ENCODE peak calls at places on chromosomes 3 and 15, in ten cellular contexts. Q is kidney; S is tibial artery; B is psoas muscle; E is CD4-positive, alpha-beta T cell; C is MM.1S; K is heart left ventricle; N is OCI-LY7; L is HCT116; M is mammary epithelial cell. J is an unnamed sample.

GRCh38 chr15:30675126-30675525 is 49.2 kb downstream of the ARHGAP11B start:
- DNase-seq in E (no peak), B (no peak), K (no peak), L (no peak), Q (no peak), M (no peak), C (no peak), N (no peak), S (no peak), J (no peak)

GRCh38 chr15:40933520-40933904 is 4.4 kb downstream of the DLL4 start:
- DNase-seq in C (no peak), K (no peak), E (no peak), S (no peak), Q (no peak), B (no peak), N (no peak), M (no peak), L (no peak), J (no peak)

GRCh38 chr3:117843356-117843755 is 1133.8 kb downstream of the TUSC7 start:
- DNase-seq in N (no peak), E (no peak), M (no peak), S (no peak), K (no peak), C (no peak), B (no peak), L (no peak), Q (no peak), J (no peak)

GRCh38 chr15:39939487-39940452 is 5.9 kb downstream of the EIF2AK4 start:
- DNase-seq in S (no peak), Q (no peak), N (peak), M (no peak), K (no peak), E (no peak), B (no peak), L (no peak), C (peak), J (no peak)

GRCh38 chr3:109117939-109118338 is at the start of gene MORC1:
- DNase-seq in E (no peak), C (no peak), Q (peak), L (no peak), M (no peak), S (no peak), B (peak), K (peak), N (no peak), J (no peak)

GRCh38 chr3:88863196-88863595 is 244.2 kb upstream of the EPHA3 start:
- DNase-seq in N (no peak), B (no peak), L (no peak), M (no peak), C (no peak), Q (no peak), S (no peak), K (no peak), E (no peak), J (no peak)

GRCh38 chr3:151852074-151852811 is 21.2 kb upstream of the SUCNR1 start:
- DNase-seq in C (no peak), B (no peak), S (no peak), K (no peak), M (no peak), N (no peak), E (no peak), Q (peak), L (no peak), J (no peak)

GRCh38 chr3:37554364-37554763 is 307.3 kb upstream of the CTDSPL start:
- DNase-seq in N (no peak), M (no peak), S (no peak), Q (no peak), B (no peak), K (no peak), E (no peak), C (no peak), L (no peak), J (no peak)

GRCh38 chr15:63372018-63372705 is 9.5 kb downstream of the CA12 start:
- DNase-seq in C (no peak), M (peak), S (peak), L (peak), K (no peak), E (no peak), Q (no peak), B (peak), N (no peak), J (no peak)

GRCh38 chr3:50237133-50237651 is 1.2 kb downstream of the GNAI2 start:
- DNase-seq in B (peak), M (peak), L (no peak), S (no peak), N (peak), E (peak), Q (peak), C (no peak), K (peak), J (peak)

GRCh38 chr3:127112796-127113570 is 79.9 kb upstream of the PRR23E start:
- DNase-seq in E (no peak), C (no peak), K (no peak), N (no peak), Q (no peak), M (peak), S (no peak), B (no peak), L (no peak), J (no peak)

GRCh38 chr3:183490653-183491052 is 62.2 kb upstream of the MCF2L2 start:
- DNase-seq in S (no peak), M (peak), E (no peak), L (no peak), K (no peak), N (no peak), B (no peak), Q (no peak), C (peak), J (peak)

GRCh38 chr15:92393287-92393993 is at the start of gene ST8SIA2:
- DNase-seq in N (no peak), K (peak), Q (no peak), C (peak), E (no peak), S (no peak), L (no peak), B (peak), M (peak), J (no peak)

GRCh38 chr3:25663324-25664065 is 1.2 kb downstream of the TOP2B start:
- DNase-seq in Q (no peak), E (peak), N (peak), S (no peak), C (peak), L (peak), K (no peak), B (no peak), M (peak), J (no peak)

GRCh38 chr15:92161039-92161670 is 232.5 kb upstream of the ST8SIA2 start:
- DNase-seq in Q (no peak), C (no peak), K (no peak), B (no peak), S (no peak), E (no peak), M (no peak), N (peak), L (no peak), J (no peak)

GRCh38 chr15:66948294-66948693 is 117.1 kb upstream of the SMAD3 start:
- DNase-seq in N (no peak), B (no peak), M (no peak), Q (no peak), C (peak), E (no peak), S (no peak), L (no peak), K (no peak), J (no peak)

GRCh38 chr3:63343674-63344073 is 65.6 kb downstream of the SYNPR start:
- DNase-seq in B (peak), E (no peak), C (peak), K (peak), N (peak), M (peak), Q (peak), L (peak), S (peak), J (peak)

GRCh38 chr3:185062221-185062620 is 90.6 kb downstream of the C3orf70 start:
- DNase-seq in L (no peak), C (no peak), B (no peak), E (no peak), M (no peak), K (no peak), S (no peak), Q (no peak), N (no peak), J (no peak)

GRCh38 chr15:63501256-63502089 is 2.9 kb upstream of the USP3 start:
- DNase-seq in S (peak), K (peak), E (peak), B (peak), Q (peak), C (no peak), N (peak), M (peak), L (no peak), J (peak)

GRCh38 chr3:138451595-138452162 is 17.3 kb downstream of the ESYT3 start:
- DNase-seq in M (no peak), N (no peak), Q (no peak), L (no peak), B (no peak), E (no peak), K (no peak), S (no peak), C (no peak), J (no peak)

GRCh38 chr15:62307551-62307950 is 142.5 kb upstream of the C2CD4B start:
- DNase-seq in K (no peak), M (peak), S (no peak), B (no peak), N (no peak), L (no peak), C (no peak), Q (no peak), E (no peak), J (no peak)

GRCh38 chr3:151282921-151283320 is 4.6 kb upstream of the P2RY14 start:
- DNase-seq in S (no peak), L (peak), Q (no peak), N (peak), E (no peak), K (no peak), M (peak), B (no peak), C (peak), J (no peak)

GRCh38 chr3:15979490-15979889 is 181.7 kb upstream of the ANKRD28 start:
- DNase-seq in N (no peak), B (no peak), S (peak), K (no peak), C (no peak), M (no peak), L (no peak), E (no peak), Q (no peak), J (no peak)

GRCh38 chr15:34847598-34847997 is 52.2 kb upstream of the ACTC1 start:
- DNase-seq in C (no peak), E (no peak), Q (no peak), M (no peak), S (no peak), K (no peak), L (no peak), B (no peak), N (no peak), J (no peak)

GRCh38 chr3:174243194-174243593 is 615.9 kb upstream of the NAALADL2 start:
- DNase-seq in L (no peak), E (no peak), N (no peak), C (no peak), Q (no peak), S (no peak), B (no peak), K (no peak), M (no peak), J (no peak)

GRCh38 chr15:51879555-51879954 is 50.1 kb downstream of the TMOD3 start:
- DNase-seq in N (no peak), M (peak), C (no peak), B (no peak), Q (no peak), E (no peak), K (no peak), L (no peak), S (no peak), J (no peak)

GRCh38 chr3:11290743-11291680 is 18.8 kb downstream of the ATG7 start:
- DNase-seq in S (no peak), M (peak), N (peak), L (no peak), Q (no peak), K (no peak), B (no peak), C (no peak), E (no peak), J (no peak)

GRCh38 chr3:36814071-36814717 is 49.8 kb upstream of the DCLK3 start:
- DNase-seq in S (no peak), E (no peak), K (no peak), M (no peak), L (no peak), B (no peak), C (no peak), N (no peak), Q (no peak), J (no peak)

GRCh38 chr3:52670621-52671521 is 14.8 kb downstream of the PBRM1 start:
- DNase-seq in L (peak), K (no peak), M (peak), Q (no peak), S (peak), E (no peak), N (no peak), C (no peak), B (no peak), J (peak)

GRCh38 chr15:56086566-56086965 is 93.2 kb upstream of the NEDD4 start:
- DNase-seq in E (no peak), K (no peak), C (no peak), N (no peak), S (no peak), M (no peak), L (no peak), Q (no peak), B (no peak), J (no peak)

GRCh38 chr3:79361748-79362378 is 405.9 kb downstream of the ROBO1 start:
- DNase-seq in E (no peak), S (no peak), Q (no peak), N (peak), C (peak), B (no peak), L (peak), M (peak), K (no peak), J (no peak)

GRCh38 chr3:141388823-141389617 is 20.7 kb downstream of the ZBTB38 start:
- DNase-seq in Q (no peak), C (peak), K (no peak), M (no peak), S (no peak), E (no peak), N (no peak), B (no peak), L (no peak), J (no peak)

GRCh38 chr15:25418202-25418601 is 20.6 kb downstream of the UBE3A start:
- DNase-seq in L (no peak), M (no peak), Q (no peak), N (peak), K (no peak), S (no peak), E (no peak), C (peak), B (no peak), J (no peak)

GRCh38 chr3:169218314-169218983 is 445.1 kb downstream of the MECOM start:
- DNase-seq in Q (peak), B (no peak), L (peak), N (no peak), K (peak), S (peak), M (peak), C (peak), E (no peak), J (peak)
- H3K27ac ChIP-seq in Q (no peak), B (no peak), L (no peak), N (no peak), K (no peak), S (no peak), M (no peak), C (no peak), E (no peak), J (no peak)

DNA sequence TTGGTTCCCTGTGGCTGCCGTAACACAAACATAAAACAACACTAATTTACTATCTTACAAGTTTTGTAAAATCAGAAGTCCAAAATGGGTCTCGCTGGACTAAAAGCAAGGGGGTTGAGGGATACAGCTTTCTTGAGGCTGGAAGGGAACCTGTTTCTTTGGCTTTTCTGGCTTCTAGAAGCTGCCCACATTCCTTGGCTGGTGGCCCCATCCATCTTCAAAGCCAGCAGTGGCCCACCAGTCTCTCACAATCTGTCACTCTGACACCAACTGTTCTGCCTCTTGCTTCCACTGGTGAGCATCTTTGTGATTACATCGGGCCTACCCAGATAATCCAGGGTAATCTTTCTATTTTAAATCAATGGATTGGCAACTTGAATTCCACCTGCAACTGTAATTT is 1.1 kb upstream of the ANPEP start:
- DNase-seq in K (no peak), C (no peak), S (no peak), N (no peak), E (no peak), L (no peak), M (no peak), Q (peak), B (no peak), J (no peak)
- TF ChIP-seq CTCF in K (no peak), C (no peak), S (no peak), N (no peak), E (no peak), L (no peak), M (no peak), Q (no peak), B (no peak), J (no peak)

GRCh38 chr3:128313936-128314335 is 152.8 kb downstream of the DNAJB8 start:
- DNase-seq in N (no peak), L (no peak), C (no peak), M (no peak), Q (no peak), K (no peak), E (no peak), B (no peak), S (no peak), J (peak)

GRCh38 chr3:128310286-128311058 is 156.2 kb downstream of the DNAJB8 start:
- DNase-seq in N (no peak), M (no peak), E (no peak), C (no peak), K (no peak), Q (no peak), B (no peak), L (no peak), S (no peak), J (peak)

GRCh38 chr3:128311441-128311844 is 155.2 kb downstream of the DNAJB8 start:
- DNase-seq in Q (no peak), C (no peak), B (no peak), L (no peak), N (no peak), M (no peak), K (peak), E (no peak), S (no peak), J (peak)

GRCh38 chr3:128313181-128313725 is 153.4 kb downstream of the DNAJB8 start:
- DNase-seq in L (no peak), M (no peak), K (no peak), E (no peak), B (no peak), C (no peak), S (no peak), Q (no peak), N (no peak), J (peak)

GRCh38 chr3:128312271-128312670 is 154.4 kb downstream of the DNAJB8 start:
- DNase-seq in K (no peak), S (no peak), M (no peak), Q (no peak), C (no peak), L (no peak), N (no peak), B (no peak), E (no peak), J (peak)
- H3K27ac ChIP-seq in K (no peak), S (no peak), M (no peak), Q (no peak), C (no peak), L (no peak), N (no peak), B (no peak), E (no peak), J (no peak)

GRCh38 chr3:100575704-100576103 is 33.7 kb upstream of the ADGRG7 start:
- DNase-seq in B (no peak), S (no peak), K (no peak), M (no peak), N (no peak), C (no peak), E (no peak), L (no peak), Q (no peak), J (no peak)

GRCh38 chr3:100578646-100579045 is 30.8 kb upstream of the ADGRG7 start:
- DNase-seq in L (no peak), M (no peak), E (no peak), C (no peak), Q (no peak), K (no peak), B (no peak), S (no peak), N (no peak), J (no peak)

GRCh38 chr3:100580147-100580546 is 29.3 kb upstream of the ADGRG7 start:
- DNase-seq in M (no peak), K (no peak), L (no peak), B (no peak), C (no peak), S (no peak), N (no peak), Q (no peak), E (no peak), J (no peak)

GRCh38 chr3:100574536-100574935 is 34.9 kb upstream of the ADGRG7 start:
- DNase-seq in Q (no peak), M (no peak), N (no peak), L (no peak), C (no peak), K (no peak), E (no peak), B (no peak), S (no peak), J (no peak)

GRCh38 chr3:100577382-100578008 is 31.9 kb upstream of the ADGRG7 start:
- DNase-seq in Q (no peak), N (no peak), E (no peak), C (no peak), S (no peak), K (no peak), L (no peak), B (no peak), M (no peak), J (no peak)
- TF ChIP-seq CTCF in Q (no peak), N (peak), E (no peak), C (peak), S (no peak), K (no peak), L (no peak), B (no peak), M (no peak), J (no peak)

GRCh38 chr3:197167546-197167945 is 130.9 kb downstream of the DLG1 start:
- DNase-seq in N (no peak), Q (no peak), C (no peak), L (no peak), E (no peak), S (no peak), K (no peak), M (no peak), B (no peak), J (no peak)

GRCh38 chr3:197171481-197172067 is 126.8 kb downstream of the DLG1 start:
- DNase-seq in E (no peak), Q (no peak), M (peak), N (no peak), L (no peak), C (no peak), K (no peak), B (no peak), S (no peak), J (no peak)

GRCh38 chr3:197165890-197166289 is 132.5 kb downstream of the DLG1 start:
- DNase-seq in M (no peak), N (no peak), Q (no peak), C (no peak), L (no peak), B (no peak), S (no peak), E (no peak), K (no peak), J (no peak)

GRCh38 chr3:197168606-197169005 is 129.8 kb downstream of the DLG1 start:
- DNase-seq in L (no peak), S (no peak), K (no peak), M (no peak), Q (no peak), E (no peak), B (no peak), N (peak), C (no peak), J (no peak)

DNA sequence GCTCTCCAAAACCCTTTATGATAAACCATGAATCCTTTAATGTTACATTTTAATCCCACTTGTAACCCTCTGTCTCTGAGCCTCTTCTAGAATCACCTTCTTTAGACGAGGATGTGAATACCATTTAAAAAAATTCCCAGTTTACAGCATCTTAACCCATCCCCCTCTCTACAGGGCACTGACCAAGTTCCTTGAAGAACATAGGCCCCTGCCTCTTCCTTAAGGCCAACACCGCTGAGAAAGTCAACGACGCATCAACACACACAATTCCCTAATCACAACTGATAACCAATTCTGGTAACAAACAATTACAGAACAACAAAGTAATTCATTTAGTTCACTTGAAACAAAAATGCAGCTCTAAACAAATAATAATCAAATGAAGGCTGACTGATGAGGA is 130.3 kb downstream of the DLG1 start:
- DNase-seq in B (no peak), L (no peak), Q (no peak), K (no peak), E (no peak), N (no peak), M (no peak), C (no peak), S (no peak), J (no peak)
- H3K27ac ChIP-seq in B (no peak), L (no peak), Q (no peak), K (no peak), E (no peak), N (no peak), M (no peak), C (no peak), S (no peak), J (no peak)

DNA sequence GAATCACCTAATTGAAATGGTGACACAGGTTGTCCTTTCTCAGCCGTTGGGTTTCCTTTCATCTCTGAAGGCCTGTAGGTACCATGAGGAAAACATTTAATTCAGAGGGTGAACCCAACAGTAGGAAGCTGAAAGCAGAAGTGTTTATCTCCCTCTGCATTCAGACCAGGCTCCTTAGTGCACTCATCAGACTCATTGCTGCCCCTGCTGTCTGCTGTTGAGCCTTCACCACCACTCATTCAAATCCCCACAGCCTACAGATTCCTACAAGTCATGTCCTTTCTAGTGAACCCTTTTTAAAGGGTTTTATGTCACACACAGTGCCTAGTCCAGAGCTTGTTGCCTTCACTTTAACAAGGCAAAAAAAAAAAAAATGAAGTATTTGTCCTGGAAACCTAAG is 13.4 kb downstream of the WDR48 start:
- DNase-seq in M (peak), E (no peak), N (peak), S (no peak), Q (no peak), L (peak), K (no peak), C (peak), B (no peak), J (no peak)
- TF ChIP-seq CTCF in M (peak), E (peak), N (peak), S (no peak), Q (peak), L (peak), K (no peak), C (peak), B (no peak), J (no peak)

J was measured in lung.